ENCODE peak calls at places on chromosomes 13 and 19, in seven cellular contexts. O is T-cell; J is stimulated activated CD8-positive, alpha-beta memory T cell treated with anti-CD3 and anti-CD28 coated beads, Interleukin-15, amount 100 ng/mL, for 24 hours; P is amniotic epithelial cell; E is posterior cingulate gyrus; S is cardiac fibroblast; H is psoas muscle. L is an unnamed sample.

GRCh38 chr13:113506025-113506685 is 15.6 kb upstream of the DCUN1D2 start:
- DNase-seq in O (no peak), J (no peak), P (no peak), E (no peak), S (peak), H (no peak), L (no peak)

GRCh38 chr19:50205681-50206138 is 2.3 kb downstream of the MYH14 start:
- DNase-seq in O (no peak), J (no peak), P (no peak), E (no peak), S (no peak), H (no peak), L (no peak)

GRCh38 chr13:79483302-79483701 is 2.3 kb downstream of the NDFIP2 start:
- DNase-seq in O (no peak), J (no peak), P (peak), E (no peak), S (peak), H (no peak), L (no peak)

GRCh38 chr13:82627183-82627582 is 1255.1 kb downstream of the SLITRK1 start:
- DNase-seq in O (no peak), J (no peak), P (no peak), E (no peak), S (no peak), H (no peak), L (no peak)

GRCh38 chr19:3198901-3199700 is 13.4 kb downstream of the NCLN start:
- DNase-seq in O (no peak), J (no peak), P (no peak), E (no peak), S (no peak), H (no peak), L (no peak)

GRCh38 chr13:99388334-99388923 is 81.2 kb upstream of the GPR183 start:
- DNase-seq in O (no peak), J (no peak), P (no peak), E (no peak), S (no peak), H (no peak), L (no peak)

GRCh38 chr13:95641961-95642621 is 2.4 kb downstream of the DZIP1 start:
- DNase-seq in O (no peak), J (no peak), P (peak), E (peak), S (peak), H (peak), L (no peak)

GRCh38 chr19:33547676-33548075 is 26.1 kb upstream of the PEPD start:
- DNase-seq in O (no peak), J (no peak), P (no peak), E (no peak), S (no peak), H (no peak), L (no peak)

GRCh38 chr19:15371786-15372380 is 7.7 kb downstream of the AKAP8 start:
- DNase-seq in O (no peak), J (no peak), P (no peak), E (no peak), S (no peak), H (no peak), L (no peak)

GRCh38 chr13:42865703-42866102 is 84.3 kb downstream of the FAM216B start:
- DNase-seq in O (no peak), J (no peak), P (peak), E (no peak), S (peak), H (no peak), L (no peak)

L was measured in D721Med.